ENCODE peak calls at places on chromosomes 6 and 20, in nine cellular contexts. M is fibroblast of mammary gland, H is choroid plexus epithelial cell, P is HFFc6, G is RWPE1, U is WTC11, C is ovary, K is colonic mucosa, F is endothelial cell. N is an unnamed sample.
A peak's percentile ranks its signal among the peaks of the same experiment; 100 is the strongest.

GRCh38 chr20:53773792-53774371 is 180.2 kb upstream of the ZNF217 start:
- DNase-seq in K (no peak), H (peak; percentile 97), C (no peak), U (no peak), P (peak; percentile 99), G (peak; percentile 98), F (no peak), M (peak; percentile 97), N (peak; percentile 79)

GRCh38 chr6:18477301-18477941 is 90.3 kb downstream of the RNF144B start:
- DNase-seq in C (no peak), H (peak; percentile 13), P (no peak), G (no peak), M (peak; percentile 29), K (no peak), F (no peak), U (no peak), N (no peak)

GRCh38 chr6:46015119-46015968 is at the start of gene CLIC5:
- DNase-seq in G (no peak), P (no peak), M (no peak), C (no peak), H (no peak), U (peak; percentile 43), K (peak; percentile 70), F (peak; percentile 21), N (no peak)

GRCh38 chr6:82246802-82247633 is 526 bp downstream of the IBTK start:
- DNase-seq in H (peak; percentile 46), P (peak; percentile 41), C (peak; percentile 10), F (peak; percentile 58), U (peak; percentile 67), K (peak; percentile 68), G (no peak), M (peak; percentile 44), N (peak; percentile 38)

GRCh38 chr20:64083380-64084208 is 604 bp downstream of the LKAAEAR1 start:
- DNase-seq in K (peak; percentile 60), G (peak; percentile 84), H (peak; percentile 75), C (peak; percentile 39), U (peak; percentile 82), M (peak; percentile 63), P (no peak), F (peak; percentile 86), N (peak; percentile 61)

GRCh38 chr6:3532296-3532916 is 75.6 kb upstream of the SLC22A23 start:
- DNase-seq in M (no peak), C (no peak), P (no peak), G (no peak), H (no peak), U (no peak), K (no peak), F (no peak), N (no peak)

GRCh38 chr20:16350465-16350864 is 222.8 kb downstream of the KIF16B start:
- DNase-seq in P (peak; percentile 2), F (no peak), K (no peak), U (no peak), M (peak; percentile 92), H (peak; percentile 20), G (peak; percentile 55), C (no peak), N (peak; percentile 17)

GRCh38 chr6:71194730-71195129 is 93.9 kb upstream of the OGFRL1 start:
- DNase-seq in C (no peak), G (peak; percentile 29), H (peak; percentile 83), M (peak; percentile 82), K (no peak), P (peak; percentile 64), F (no peak), U (no peak), N (peak; percentile 34)

GRCh38 chr20:57032847-57033246 is 233.6 kb downstream of the BMP7 start:
- DNase-seq in C (no peak), U (no peak), F (no peak), P (no peak), G (no peak), M (no peak), K (no peak), H (no peak), N (no peak)

GRCh38 chr20:11261533-11262000 is 587.8 kb upstream of the JAG1 start:
- DNase-seq in C (no peak), P (peak; percentile 77), H (peak; percentile 98), G (no peak), U (no peak), M (peak; percentile 96), F (no peak), K (no peak), N (peak; percentile 47)

GRCh38 chr6:13668291-13668928 is 43.2 kb downstream of the RANBP9 start:
- DNase-seq in F (no peak), P (no peak), U (no peak), H (peak; percentile 32), C (no peak), M (peak; percentile 25), G (no peak), K (no peak), N (peak; percentile 6)

GRCh38 chr20:59032713-59033059 is 551 bp upstream of the ATP5F1E start:
- DNase-seq in H (no peak), K (no peak), U (no peak), M (peak; percentile 37), P (peak; percentile 20), C (no peak), G (peak; percentile 56), F (peak; percentile 41), N (no peak)

GRCh38 chr6:127515234-127515793 is 3.8 kb downstream of the MTCL3 start:
- DNase-seq in P (peak; percentile 16), M (peak; percentile 28), F (peak; percentile 51), C (no peak), G (no peak), K (no peak), U (peak; percentile 73), H (peak; percentile 50), N (no peak)

GRCh38 chr20:444862-445426 is 17.4 kb downstream of the TBC1D20 start:
- DNase-seq in K (no peak), U (no peak), H (peak; percentile 74), P (peak; percentile 76), M (peak; percentile 86), F (no peak), G (no peak), C (no peak), N (peak; percentile 86)

GRCh38 chr20:46807998-46808397 is 86.6 kb upstream of the EYA2 start:
- DNase-seq in G (no peak), H (no peak), U (no peak), F (no peak), P (no peak), C (no peak), K (no peak), M (no peak), N (no peak)

GRCh38 chr6:133741375-133741861 is 147.5 kb upstream of the TCF21 start:
- DNase-seq in K (no peak), M (peak; percentile 33), G (no peak), C (no peak), U (no peak), P (no peak), F (no peak), H (peak; percentile 69), N (peak; percentile 93)

DNA sequence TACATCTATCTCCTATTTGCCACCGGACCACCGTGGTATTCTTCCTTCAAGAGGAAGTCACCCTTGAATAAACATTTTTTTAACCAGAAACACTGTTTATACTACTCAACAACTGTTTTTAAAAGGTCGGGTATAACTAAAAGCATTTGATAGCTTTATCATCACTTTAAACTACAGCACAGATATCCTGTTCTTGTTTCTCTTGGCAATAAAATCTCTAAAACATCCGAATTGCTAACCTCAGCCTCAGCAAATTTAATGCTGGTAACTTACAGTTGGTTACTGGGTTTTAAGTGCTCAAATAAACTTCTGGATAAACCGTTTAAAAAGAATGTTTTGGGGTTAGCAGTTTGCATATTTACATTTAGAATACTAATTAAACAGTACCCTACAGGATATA is 20.4 kb downstream of the ZUP1 start:
- DNase-seq in U (no peak), C (no peak), H (peak; percentile 57), G (no peak), K (no peak), P (no peak), F (no peak), M (no peak), N (no peak)
- TF ChIP-seq CTCF in U (no peak), C (no peak), H (no peak), G (no peak), K (no peak), P (no peak), F (no peak), M (no peak), N (no peak)

GRCh38 chr6:158654960-158655485 is 5.2 kb downstream of the SYTL3 start:
- DNase-seq in G (no peak), K (peak; percentile 38), H (peak; percentile 72), C (no peak), M (peak; percentile 88), P (peak; percentile 86), U (no peak), F (no peak), N (peak; percentile 72)
- TF ChIP-seq CTCF in G (no peak), K (no peak), H (peak; percentile 18), C (no peak), M (no peak), P (peak; percentile 16), U (no peak), F (no peak), N (no peak)

DNA sequence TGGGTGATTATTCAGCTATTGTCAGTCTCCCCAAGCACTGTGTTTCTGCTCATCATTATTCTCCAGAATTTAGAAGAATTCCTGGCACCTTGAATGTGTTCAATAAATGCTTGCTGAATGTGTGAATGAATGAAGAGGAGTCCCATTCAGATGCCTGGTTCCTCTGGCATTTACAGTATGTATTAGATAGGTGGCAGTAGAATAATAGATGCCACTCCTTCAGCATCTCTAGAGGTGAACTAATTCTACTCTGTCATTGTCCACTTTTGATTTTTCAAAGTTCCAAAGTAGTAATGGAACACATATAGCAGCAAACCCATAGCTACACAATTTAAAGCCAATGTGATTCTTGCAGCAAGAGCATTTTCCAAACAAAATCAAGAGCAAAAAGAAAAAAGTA is 118.9 kb upstream of the CEP162 start:
- DNase-seq in K (no peak), M (peak; percentile 27), P (no peak), G (no peak), C (no peak), H (peak; percentile 30), U (no peak), F (no peak), N (peak; percentile 13)
- TF ChIP-seq CTCF in K (no peak), M (peak; percentile 45), P (peak; percentile 49), G (no peak), C (no peak), H (peak; percentile 44), U (no peak), F (no peak), N (peak; percentile 23)

GRCh38 chr6:106446287-106446885 is 85.9 kb downstream of the CRYBG1 start:
- DNase-seq in H (peak; percentile 42), F (no peak), K (no peak), U (no peak), P (peak; percentile 12), G (peak; percentile 30), M (peak; percentile 27), C (no peak), N (peak; percentile 33)

GRCh38 chr6:106445508-106445878 is 85.0 kb downstream of the CRYBG1 start:
- DNase-seq in M (no peak), U (no peak), P (no peak), H (no peak), F (no peak), C (no peak), K (no peak), G (no peak), N (no peak)

GRCh38 chr6:106450645-106451044 is 90.1 kb downstream of the CRYBG1 start:
- DNase-seq in M (peak; percentile 34), H (peak; percentile 26), F (no peak), K (no peak), U (no peak), C (no peak), G (no peak), P (no peak), N (peak; percentile 21)

GRCh38 chr6:106446983-106447382 is 86.5 kb downstream of the CRYBG1 start:
- DNase-seq in U (no peak), C (no peak), K (no peak), H (no peak), P (no peak), M (no peak), F (no peak), G (no peak), N (no peak)

GRCh38 chr6:106448000-106448426 is 87.5 kb downstream of the CRYBG1 start:
- DNase-seq in P (no peak), F (no peak), H (no peak), C (no peak), M (no peak), K (no peak), G (no peak), U (no peak), N (no peak)
- TF ChIP-seq CTCF in P (no peak), F (no peak), H (no peak), C (no peak), M (no peak), K (no peak), G (no peak), U (no peak), N (no peak)

N was measured in MCF 10A.